ENCODE peak calls at places on chromosomes 7 and 10, in eight cellular contexts. K is transverse colon, P is sigmoid colon, M is ovary, U is K562, H is A549, V is esophagus muscularis mucosa, F is stomach. R is an unnamed sample.

GRCh38 chr10:4512557-4513286 is 313.3 kb upstream of the AKR1E2 start:
- DNase-seq in U (no peak), V (no peak), P (peak), M (no peak), K (peak), H (peak), F (peak), R (no peak)

GRCh38 chr7:72281325-72281724 is 130.8 kb downstream of the CALN1 start:
- DNase-seq in F (no peak), H (no peak), V (no peak), M (no peak), K (no peak), P (no peak), U (no peak), R (no peak)

GRCh38 chr10:99595236-99595635 is 25.0 kb downstream of the SLC25A28 start:
- DNase-seq in H (no peak), M (no peak), F (no peak), K (peak), U (no peak), V (no peak), P (no peak), R (no peak)

GRCh38 chr7:139582130-139582650 is 58.7 kb downstream of the CLEC2L start:
- DNase-seq in H (no peak), V (no peak), K (no peak), M (no peak), U (no peak), F (peak), P (no peak), R (no peak)

GRCh38 chr7:85890244-85890811 is 703.5 kb upstream of the SEMA3D start:
- DNase-seq in P (no peak), U (no peak), M (no peak), V (no peak), F (no peak), K (no peak), H (peak), R (no peak)

GRCh38 chr10:75108684-75109458 is 2.6 kb upstream of the SAMD8 start:
- DNase-seq in V (no peak), U (peak), F (no peak), M (no peak), K (peak), H (peak), P (no peak), R (peak)

GRCh38 chr10:3067859-3068179 is 471 bp downstream of the PFKP start:
- DNase-seq in F (no peak), H (no peak), V (no peak), U (no peak), P (no peak), M (no peak), K (peak), R (no peak)

GRCh38 chr10:18190840-18191239 is 50.6 kb downstream of the CACNB2 start:
- DNase-seq in V (no peak), M (no peak), U (no peak), P (no peak), H (no peak), F (no peak), K (no peak), R (no peak)

GRCh38 chr7:48518092-48518491 is 346.8 kb downstream of the ABCA13 start:
- DNase-seq in U (no peak), M (no peak), V (no peak), H (no peak), F (no peak), K (no peak), P (no peak), R (no peak)

GRCh38 chr7:148698397-148699023 is at the start of gene CUL1:
- DNase-seq in V (peak), H (peak), P (peak), K (peak), F (peak), M (peak), U (peak), R (peak)

GRCh38 chr7:140656548-140657515 is 15.9 kb upstream of the ADCK2 start:
- DNase-seq in U (no peak), H (no peak), M (no peak), F (peak), K (peak), P (peak), V (no peak), R (peak)

GRCh38 chr7:27966219-27966780 is 214.3 kb downstream of the JAZF1 start:
- DNase-seq in F (no peak), H (no peak), P (no peak), V (no peak), K (no peak), U (no peak), M (no peak), R (no peak)

GRCh38 chr10:15824498-15824897 is 35.8 kb downstream of the MINDY3 start:
- DNase-seq in V (no peak), K (no peak), H (peak), M (no peak), F (no peak), U (no peak), P (no peak), R (no peak)

GRCh38 chr7:69889338-69890080 is 291.2 kb downstream of the AUTS2 start:
- DNase-seq in U (no peak), F (no peak), P (no peak), K (no peak), V (no peak), M (no peak), H (no peak), R (no peak)

GRCh38 chr7:1864126-1864940 is 194.3 kb downstream of the ELFN1 start:
- DNase-seq in U (no peak), P (no peak), H (no peak), F (no peak), M (no peak), V (no peak), K (no peak), R (no peak)

GRCh38 chr7:106110885-106111670 is 1.0 kb downstream of the SYPL1 start:
- DNase-seq in F (no peak), V (no peak), P (no peak), M (no peak), U (no peak), H (no peak), K (no peak), R (no peak)

GRCh38 chr10:132391372-132392020 is 5.5 kb upstream of the PWWP2B start:
- DNase-seq in P (peak), U (no peak), H (no peak), F (peak), V (no peak), M (no peak), K (peak), R (peak)

GRCh38 chr10:62043493-62043938 is 142.0 kb downstream of the ARID5B start:
- DNase-seq in F (no peak), K (no peak), P (no peak), U (no peak), H (no peak), V (no peak), M (no peak), R (no peak)

GRCh38 chr7:42494199-42494710 is 257.2 kb upstream of the GLI3 start:
- DNase-seq in U (no peak), H (no peak), F (no peak), V (peak), M (no peak), K (no peak), P (no peak), R (no peak)

GRCh38 chr10:26781797-26782196 is 79.0 kb downstream of the ABI1 start:
- DNase-seq in H (no peak), V (no peak), K (no peak), F (no peak), M (no peak), U (no peak), P (no peak), R (no peak)
- H3K4me3 ChIP-seq in H (no peak), V (no peak), K (no peak), F (no peak), M (no peak), U (no peak), P (no peak), R (no peak)

DNA sequence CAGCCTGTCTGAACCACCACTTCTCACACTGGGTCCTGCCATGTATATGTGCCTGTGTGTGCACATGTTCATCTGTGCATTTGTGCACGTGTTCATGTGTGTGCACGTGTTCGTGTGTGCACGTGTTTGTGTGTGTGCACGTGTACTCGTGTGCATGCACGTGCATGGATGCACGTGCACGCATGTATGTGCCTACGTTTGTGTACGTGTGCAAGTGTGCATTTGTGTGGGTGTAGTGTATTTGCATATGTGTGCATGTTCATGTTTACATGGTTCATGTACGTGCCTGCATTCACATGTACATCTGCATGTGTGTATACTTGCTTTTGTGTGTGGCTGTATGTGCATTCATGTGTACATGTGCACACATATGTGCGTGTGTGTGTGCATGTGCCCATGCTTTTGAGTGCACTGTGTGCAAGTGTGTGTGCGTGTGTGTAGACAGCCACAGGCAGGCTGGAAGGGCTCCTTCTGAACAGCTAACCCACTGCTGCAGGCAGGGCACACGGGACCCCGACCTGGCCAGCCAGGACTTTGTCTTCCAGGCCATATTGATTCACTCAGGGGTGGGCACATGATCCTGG is 28.2 kb downstream of the SLC29A4 start:
- DNase-seq in P (no peak), V (no peak), M (no peak), K (no peak), H (no peak), U (no peak), F (no peak), R (no peak)
- TF ChIP-seq POLR2A in P (no peak), V (no peak), M (no peak), K (no peak), H (no peak), U (no peak), F (no peak), R (no peak)

GRCh38 chr10:44933117-44933450 is 21.9 kb downstream of the TMEM72 start:
- DNase-seq in K (no peak), V (no peak), P (peak), H (no peak), M (no peak), F (no peak), U (no peak), R (no peak)

GRCh38 chr10:44932338-44933116 is 21.4 kb downstream of the TMEM72 start:
- DNase-seq in K (peak), U (peak), M (peak), H (peak), F (peak), V (peak), P (peak), R (peak)

GRCh38 chr10:44934416-44935200 is 23.5 kb downstream of the TMEM72 start:
- DNase-seq in F (no peak), V (no peak), K (no peak), M (no peak), U (no peak), H (no peak), P (peak), R (no peak)

GRCh38 chr10:44933451-44933850 is 22.3 kb downstream of the TMEM72 start:
- DNase-seq in U (no peak), K (no peak), F (no peak), M (no peak), H (no peak), V (no peak), P (peak), R (no peak)

DNA sequence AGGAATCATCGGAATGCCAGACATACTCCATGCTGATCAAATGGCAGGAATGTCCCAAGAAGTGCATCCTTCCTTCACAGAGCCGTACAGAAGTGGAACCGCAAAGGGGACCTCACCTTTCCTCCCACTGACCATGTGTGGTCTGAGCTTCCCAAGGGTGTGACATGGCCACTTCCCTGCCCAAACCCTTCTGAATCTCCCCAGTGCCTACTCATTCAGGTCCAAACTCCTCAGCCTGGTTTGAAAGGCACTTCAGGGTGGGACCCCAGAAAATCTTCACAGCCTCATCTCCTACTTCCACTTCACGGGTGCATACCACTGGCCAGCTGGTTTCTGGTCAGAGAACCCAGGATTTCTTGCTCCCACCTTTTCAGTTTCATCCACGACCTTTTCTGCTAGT is 22.8 kb downstream of the TMEM72 start:
- DNase-seq in P (peak), U (no peak), M (no peak), H (no peak), F (no peak), K (no peak), V (no peak), R (no peak)
- TF ChIP-seq EP300 in P (no peak), U (no peak), M (no peak), H (no peak), F (no peak), K (no peak), V (no peak), R (no peak)

GRCh38 chr10:103676058-103676785 is 179.2 kb downstream of the SH3PXD2A start:
- DNase-seq in H (no peak), U (no peak), K (no peak), F (no peak), V (no peak), P (peak), M (peak), R (peak)

GRCh38 chr10:103676851-103677417 is 178.4 kb downstream of the SH3PXD2A start:
- DNase-seq in M (no peak), U (no peak), V (no peak), K (no peak), P (peak), H (no peak), F (no peak), R (peak)

GRCh38 chr10:103678104-103678526 is 177.3 kb downstream of the SH3PXD2A start:
- DNase-seq in P (peak), F (peak), U (no peak), H (no peak), V (no peak), M (peak), K (peak), R (peak)

GRCh38 chr10:103679096-103679790 is 176.1 kb downstream of the SH3PXD2A start:
- DNase-seq in V (no peak), P (no peak), M (no peak), F (no peak), K (peak), U (no peak), H (no peak), R (no peak)

DNA sequence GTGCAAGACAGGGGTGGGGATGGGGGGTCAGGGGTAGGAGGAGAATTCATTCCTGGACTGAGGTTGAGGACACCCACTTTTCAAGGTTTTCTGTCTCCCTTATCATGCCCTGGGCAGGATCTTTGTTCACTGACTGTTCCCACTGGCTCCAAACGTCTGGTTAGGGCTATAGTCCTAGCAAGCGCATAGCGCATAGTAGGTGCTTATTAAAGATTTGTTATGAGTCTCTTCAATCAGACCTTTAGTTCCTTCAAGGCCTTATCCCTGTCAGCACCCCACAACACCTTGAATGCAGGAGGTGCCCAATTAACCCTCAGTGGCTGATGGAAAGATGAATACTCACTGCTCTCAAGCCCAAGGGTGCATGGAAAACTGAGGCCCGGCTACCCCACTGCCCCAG is 177.9 kb downstream of the SH3PXD2A start:
- DNase-seq in V (no peak), K (no peak), F (no peak), U (no peak), P (no peak), M (no peak), H (no peak), R (no peak)
- H3K4me3 ChIP-seq in V (peak), K (peak), F (no peak), U (no peak), P (peak), M (peak), H (no peak), R (peak)

GRCh38 chr10:110205051-110205675 is 2.2 kb upstream of the MXI1 start:
- DNase-seq in V (peak), H (no peak), M (no peak), P (no peak), U (no peak), F (no peak), K (no peak), R (no peak)

GRCh38 chr10:110208614-110209398 is 1.4 kb downstream of the MXI1 start:
- DNase-seq in V (peak), U (peak), P (peak), M (peak), F (peak), K (peak), H (peak), R (no peak)

GRCh38 chr10:110209399-110209925 is 2.1 kb downstream of the MXI1 start:
- DNase-seq in M (peak), H (peak), F (no peak), K (peak), V (peak), P (peak), U (no peak), R (peak)

GRCh38 chr10:110207805-110208613 is 604 bp downstream of the MXI1 start:
- DNase-seq in H (peak), M (peak), U (peak), P (peak), F (peak), K (peak), V (peak), R (no peak)

DNA sequence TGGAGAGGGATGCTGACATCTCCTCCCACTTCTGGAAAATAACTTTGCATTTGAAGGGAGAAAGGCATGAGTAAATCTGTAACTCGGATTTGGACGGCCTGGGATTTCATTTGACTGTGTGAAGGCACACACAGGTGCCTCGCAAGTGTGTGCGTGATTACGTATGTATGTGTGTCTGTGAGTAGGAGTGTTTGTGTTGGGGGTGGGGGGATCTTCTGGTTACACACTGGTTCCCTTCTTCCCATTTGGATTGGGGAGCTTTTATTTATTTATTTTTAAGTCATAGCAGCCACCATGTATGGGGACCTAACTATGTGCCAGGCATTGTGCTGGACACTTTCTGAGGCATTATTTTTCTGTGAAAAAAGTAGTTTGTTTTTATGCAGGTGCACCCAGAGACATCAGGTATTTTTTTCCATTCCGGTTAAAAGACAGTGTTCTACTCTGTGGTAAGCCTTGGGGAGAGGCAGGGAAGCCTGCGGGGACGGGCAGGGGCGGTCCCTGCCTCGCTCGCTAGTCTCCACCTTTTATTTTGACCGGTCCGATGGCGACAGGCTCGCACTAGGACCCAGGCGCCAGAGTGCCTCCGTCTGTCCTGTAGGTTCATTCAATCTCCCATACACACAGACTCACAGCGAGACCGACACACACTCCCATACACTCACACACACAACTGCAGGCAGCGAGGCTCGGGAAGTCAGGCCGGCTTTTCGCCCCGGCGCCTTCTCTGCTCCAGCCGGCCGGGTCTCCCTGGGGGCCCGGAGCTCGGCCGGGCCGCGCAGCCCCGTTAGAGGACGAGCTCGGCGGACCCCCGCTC is at the start of gene MXI1:
- DNase-seq in F (peak), K (peak), V (peak), P (peak), U (peak), H (peak), M (peak), R (peak)
- TF ChIP-seq POLR2A in F (no peak), K (peak), V (no peak), P (peak), U (peak), H (peak), M (peak), R (no peak)

DNA sequence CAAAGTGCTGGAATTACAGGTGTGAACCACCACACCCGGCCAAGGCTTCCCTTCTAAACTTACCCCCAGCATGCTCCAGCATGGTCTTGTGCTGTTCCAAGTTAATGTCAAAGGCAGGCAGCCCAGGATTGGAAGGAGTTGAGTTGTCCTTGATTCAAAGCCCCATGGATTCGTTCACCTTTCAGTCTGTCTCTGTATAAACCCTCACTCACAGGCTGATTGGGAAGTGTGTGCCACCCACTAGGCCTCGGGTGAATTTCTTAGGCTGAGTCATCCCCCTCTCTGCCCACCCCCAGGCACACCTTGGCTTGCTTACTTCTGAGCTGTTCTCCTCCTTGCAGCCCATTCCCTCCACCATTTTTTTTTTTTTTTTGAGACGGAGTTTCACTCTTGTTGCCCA is 13.3 kb upstream of the PRDX3 start:
- DNase-seq in P (peak), H (no peak), V (no peak), K (no peak), F (no peak), M (no peak), U (no peak), R (no peak)
- TF ChIP-seq EP300 in P (no peak), H (no peak), V (no peak), K (no peak), F (no peak), M (no peak), U (no peak), R (no peak)

DNA sequence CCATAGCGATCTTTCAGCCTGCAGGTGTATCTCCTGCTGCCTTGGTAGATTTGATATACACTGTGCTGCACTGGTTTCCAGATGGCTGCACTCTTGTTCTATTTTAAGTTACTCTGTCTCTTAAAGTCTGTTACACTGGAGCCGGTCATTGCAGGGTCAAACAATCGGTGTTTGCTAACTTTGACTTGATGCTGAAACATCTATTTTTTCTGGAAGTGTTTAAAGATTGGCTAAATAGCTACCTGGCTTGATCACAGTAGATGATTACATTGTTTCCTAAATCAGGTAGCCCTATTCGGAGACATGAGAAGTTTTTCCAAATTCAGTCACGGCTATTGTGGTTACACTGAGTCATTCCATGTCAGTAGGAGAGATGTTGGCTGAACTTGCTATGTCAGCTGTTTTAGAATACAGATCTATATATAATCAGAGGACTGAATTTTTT is 574.8 kb downstream of the ETV1 start:
- DNase-seq in M (no peak), H (no peak), U (no peak), V (no peak), P (no peak), F (no peak), K (no peak), R (no peak)
- H3K4me3 ChIP-seq in M (no peak), H (no peak), U (no peak), V (no peak), P (no peak), F (no peak), K (no peak), R (no peak)